ENCODE peak calls at places on chromosome 1, in nine cellular contexts. O is breast epithelium, P is neural crest cell, S is GM20000, G is WTC11, L is left lung, I is RWPE2, C is upper lobe of right lung, R is Peyer's patch. T is an unnamed sample.
A peak's percentile ranks its signal among the peaks of the same experiment; 100 is the strongest.

GRCh38 chr1:65083263-65083896 is 64.6 kb upstream of the AK4 start:
- DNase-seq in I (no peak), S (no peak), L (no peak), C (no peak), O (no peak), R (no peak), P (no peak), G (no peak), T (no peak)

GRCh38 chr1:198672124-198672523 is 33.3 kb downstream of the PTPRC start:
- DNase-seq in P (no peak), G (no peak), O (no peak), S (no peak), R (no peak), I (no peak), L (no peak), C (no peak), T (no peak)

GRCh38 chr1:34816332-34816731 is 23.5 kb downstream of the GJA4 start:
- DNase-seq in R (no peak), L (no peak), S (no peak), P (no peak), O (no peak), G (no peak), C (no peak), I (no peak), T (no peak)

GRCh38 chr1:69312055-69312732 is 255.5 kb upstream of the LRRC7 start:
- DNase-seq in G (peak; percentile 51), O (no peak), C (no peak), I (no peak), P (no peak), S (no peak), R (no peak), L (peak; percentile 46), T (peak; percentile 59)

GRCh38 chr1:24551290-24551859 is 4.5 kb upstream of the NCMAP start:
- DNase-seq in S (no peak), G (no peak), C (peak; percentile 11), O (no peak), I (no peak), L (peak; percentile 22), R (no peak), P (no peak), T (peak; percentile 24)

GRCh38 chr1:160615660-160616059 is 31.2 kb downstream of the SLAMF1 start:
- DNase-seq in O (no peak), L (no peak), C (no peak), R (no peak), I (no peak), P (no peak), S (no peak), G (no peak), T (no peak)

GRCh38 chr1:165897326-165898303 is 70.2 kb downstream of the UCK2 start:
- DNase-seq in C (no peak), L (no peak), I (no peak), S (peak; percentile 30), P (no peak), R (no peak), G (no peak), O (no peak), T (no peak)

GRCh38 chr1:245310605-245311531 is 156.1 kb downstream of the KIF26B start:
- DNase-seq in G (peak; percentile 23), O (no peak), C (no peak), P (peak; percentile 22), S (peak; percentile 50), L (peak; percentile 67), R (no peak), I (no peak), T (no peak)

GRCh38 chr1:221667504-221667903 is 74.4 kb downstream of the DUSP10 start:
- DNase-seq in I (no peak), C (no peak), L (no peak), P (no peak), R (no peak), G (no peak), S (peak; percentile 23), O (no peak), T (no peak)

GRCh38 chr1:53949023-53949611 is 3.0 kb downstream of the LRRC42 start:
- DNase-seq in P (peak; percentile 36), S (peak; percentile 38), C (no peak), O (no peak), G (peak; percentile 44), L (no peak), I (no peak), R (no peak), T (no peak)

GRCh38 chr1:227729881-227730629 is 5.0 kb downstream of the JMJD4 start:
- DNase-seq in G (peak; percentile 74), R (peak; percentile 38), C (no peak), I (no peak), P (peak; percentile 54), L (no peak), S (peak; percentile 77), O (no peak), T (no peak)

GRCh38 chr1:160363951-160364350 is 2.9 kb upstream of the NHLH1 start:
- DNase-seq in O (no peak), G (no peak), S (no peak), L (no peak), P (no peak), C (no peak), I (no peak), R (no peak), T (no peak)

GRCh38 chr1:68570859-68571258 is 74.0 kb upstream of the DEPDC1 start:
- DNase-seq in L (no peak), I (no peak), G (no peak), R (no peak), S (no peak), C (no peak), O (no peak), P (no peak), T (no peak)

GRCh38 chr1:84946631-84947030 is 50.3 kb downstream of the MCOLN2 start:
- DNase-seq in O (no peak), G (no peak), P (no peak), R (no peak), L (no peak), C (no peak), S (no peak), I (no peak), T (no peak)

GRCh38 chr1:55304306-55304705 is 89.1 kb upstream of the USP24 start:
- DNase-seq in C (no peak), P (no peak), L (no peak), G (no peak), S (no peak), I (no peak), R (no peak), O (no peak), T (no peak)

GRCh38 chr1:66624412-66625060 is 90.6 kb downstream of the SGIP1 start:
- DNase-seq in O (no peak), P (no peak), G (no peak), R (no peak), S (no peak), L (no peak), I (no peak), C (no peak), T (no peak)

GRCh38 chr1:1101503-1101902 is 14.4 kb downstream of the C1orf159 start:
- DNase-seq in O (no peak), L (no peak), C (peak; percentile 13), G (no peak), S (no peak), P (no peak), R (no peak), I (no peak), T (peak; percentile 8)

GRCh38 chr1:148315081-148315811 is 163.2 kb upstream of the NBPF11 start:
- DNase-seq in C (no peak), O (no peak), R (no peak), L (no peak), I (no peak), P (no peak), S (peak; percentile 61), G (no peak), T (no peak)

GRCh38 chr1:221636096-221636495 is 105.8 kb downstream of the DUSP10 start:
- DNase-seq in S (no peak), O (no peak), I (no peak), R (no peak), L (no peak), G (no peak), P (no peak), C (no peak), T (no peak)

GRCh38 chr1:15198684-15199083 is 45.1 kb downstream of the TMEM51 start:
- DNase-seq in P (no peak), G (no peak), I (no peak), S (no peak), R (no peak), L (no peak), O (no peak), C (no peak), T (peak; percentile 22)
- TF ChIP-seq CTCF in P (no peak), G (no peak), I (no peak), S (no peak), R (no peak), L (no peak), O (no peak), C (no peak), T (no peak)

DNA sequence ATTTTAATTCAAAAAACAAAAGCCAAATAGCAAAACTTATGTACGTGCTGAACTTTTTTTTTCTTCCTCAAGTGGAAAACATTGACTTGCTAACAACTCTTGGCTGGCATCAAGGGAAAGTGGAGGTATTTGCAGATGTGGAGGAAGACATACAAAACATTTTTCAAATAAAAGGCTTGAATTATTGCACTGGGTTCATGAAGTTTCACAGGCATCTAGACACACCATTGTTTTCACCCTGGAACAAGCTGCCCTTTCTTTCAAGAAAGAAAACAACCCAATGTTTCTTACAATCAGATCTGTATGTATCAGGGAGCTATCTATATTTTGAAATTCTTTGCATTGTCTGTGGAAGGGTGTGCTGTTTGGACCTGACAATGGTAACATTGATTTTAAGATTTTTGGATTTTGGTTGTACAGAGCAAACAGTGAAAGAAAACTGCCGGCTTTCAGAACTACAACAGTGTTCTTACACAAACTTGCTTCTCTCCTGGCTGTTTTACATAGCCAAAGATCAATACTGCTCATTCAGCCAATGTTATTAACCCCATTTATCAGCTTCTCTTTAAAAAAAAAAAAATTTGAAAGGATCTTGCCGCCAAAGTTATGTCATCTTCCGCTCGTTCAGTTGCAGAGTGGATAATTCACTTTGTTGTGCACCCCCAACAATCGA is 187.7 kb upstream of the FOXD3 start:
- DNase-seq in S (no peak), P (no peak), I (no peak), G (no peak), R (no peak), C (no peak), O (no peak), L (no peak), T (no peak)
- TF ChIP-seq CTCF in S (no peak), P (no peak), I (no peak), G (no peak), R (no peak), C (no peak), O (no peak), L (no peak), T (no peak)

GRCh38 chr1:80217377-80217986 is 1211.0 kb upstream of the ADGRL4 start:
- DNase-seq in C (no peak), P (peak; percentile 16), L (no peak), R (no peak), I (no peak), G (no peak), O (no peak), S (no peak), T (no peak)
- TF ChIP-seq CTCF in C (peak; percentile 41), P (peak; percentile 73), L (peak; percentile 48), R (no peak), I (peak; percentile 79), G (no peak), O (no peak), S (peak; percentile 14), T (peak; percentile 83)

DNA sequence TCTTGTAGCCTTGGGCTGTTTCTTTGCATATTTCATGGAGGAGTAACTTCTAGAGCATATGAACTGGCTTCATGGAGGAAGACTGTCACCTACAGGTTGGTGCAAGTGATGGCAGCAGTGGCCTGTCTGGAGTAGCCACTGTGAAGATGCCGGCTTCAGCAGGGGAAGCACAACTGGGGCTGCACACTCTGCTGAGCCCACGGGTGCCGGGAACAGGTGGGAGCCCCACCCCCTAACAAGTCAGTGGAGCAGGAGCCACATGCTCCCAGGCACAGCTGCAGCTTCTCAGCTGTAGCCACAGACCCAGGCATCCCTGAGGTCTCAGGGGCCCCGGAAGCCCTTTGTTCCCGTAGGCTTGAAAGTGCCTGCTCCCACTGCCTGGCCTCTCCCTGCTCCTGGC is 43.2 kb upstream of the C1orf185 start:
- DNase-seq in L (no peak), G (peak; percentile 30), S (peak; percentile 22), R (no peak), I (no peak), O (no peak), P (no peak), C (no peak), T (no peak)
- TF ChIP-seq CTCF in L (no peak), G (no peak), S (peak; percentile 22), R (no peak), I (no peak), O (no peak), P (peak; percentile 48), C (peak; percentile 29), T (peak; percentile 64)

T was measured in chondrocyte.